ENCODE peak calls at places on chromosomes 5 and 9, in ten cellular contexts. O is NCI-H1105 treated with DMSO at 0.1 percent for 48 hours; Q is iPS-NIHi11; R is fibroblast of mammary gland; H is CD8-positive, alpha-beta memory T cell; I is lower lobe of right lung; X is omental fat pad; P is stimulated activated CD8-positive, alpha-beta memory T cell treated with anti-CD3 and anti-CD28 coated beads, Interleukin-15, amount 100 ng/mL, for 24 hours; D is G401; G is T-helper 17 cell. A is an unnamed sample.

GRCh38 chr9:95729669-95730368 is 145.7 kb upstream of the ERCC6L2 start:
- DNase-seq in O (no peak), Q (no peak), R (no peak), H (no peak), I (no peak), X (no peak), P (no peak), D (no peak), G (no peak), A (no peak)

GRCh38 chr5:59132131-59132530 is 549.3 kb downstream of the RAB3C start:
- DNase-seq in O (no peak), Q (no peak), R (no peak), H (peak; percentile 37), I (no peak), X (no peak), P (no peak), D (no peak), G (no peak), A (no peak)

GRCh38 chr5:135553688-135554462 is 18.1 kb upstream of the NEUROG1 start:
- DNase-seq in O (peak; percentile 47), Q (peak; percentile 61), R (peak; percentile 40), H (no peak), I (no peak), X (no peak), P (no peak), D (peak; percentile 20), G (no peak), A (peak; percentile 21)

GRCh38 chr5:91283899-91284298 is 99.2 kb downstream of the ARRDC3 start:
- DNase-seq in O (no peak), Q (no peak), R (peak; percentile 86), H (no peak), I (no peak), X (no peak), P (no peak), D (no peak), G (no peak), A (peak; percentile 86)

GRCh38 chr5:92518318-92518913 is 1062.6 kb downstream of the NR2F1-AS1 start:
- DNase-seq in O (peak; percentile 12), Q (peak; percentile 74), R (peak; percentile 76), H (no peak), I (no peak), X (no peak), P (no peak), D (peak; percentile 12), G (no peak), A (peak; percentile 38)

GRCh38 chr9:131578778-131579504 is 33.6 kb downstream of the PRRT1B start:
- DNase-seq in O (no peak), Q (no peak), R (no peak), H (peak; percentile 61), I (no peak), X (no peak), P (no peak), D (peak; percentile 74), G (no peak), A (no peak)

GRCh38 chr5:123545506-123545905 is 33.5 kb downstream of the CSNK1G3 start:
- DNase-seq in O (no peak), Q (no peak), R (peak; percentile 54), H (peak; percentile 3), I (no peak), X (no peak), P (no peak), D (no peak), G (no peak), A (peak; percentile 27)

GRCh38 chr9:96497117-96497399 is 47.1 kb downstream of the HABP4 start:
- DNase-seq in O (no peak), Q (no peak), R (no peak), H (no peak), I (no peak), X (no peak), P (no peak), D (no peak), G (no peak), A (no peak)

GRCh38 chr9:127565231-127565630 is 46.8 kb upstream of the STXBP1 start:
- DNase-seq in O (no peak), Q (no peak), R (no peak), H (no peak), I (no peak), X (no peak), P (no peak), D (no peak), G (no peak), A (no peak)

GRCh38 chr5:68350176-68350575 is 134.6 kb downstream of the PIK3R1 start:
- DNase-seq in O (no peak), Q (no peak), R (no peak), H (no peak), I (no peak), X (no peak), P (no peak), D (no peak), G (no peak), A (no peak)

GRCh38 chr9:116087246-116087645 is 66.3 kb upstream of the PAPPA start:
- DNase-seq in O (peak; percentile 61), Q (no peak), R (peak; percentile 89), H (no peak), I (peak; percentile 66), X (no peak), P (no peak), D (peak; percentile 86), G (no peak), A (peak; percentile 72)

GRCh38 chr9:88498880-88499279 is 36.1 kb upstream of the NXNL2 start:
- DNase-seq in O (no peak), Q (no peak), R (no peak), H (no peak), I (no peak), X (no peak), P (no peak), D (no peak), G (no peak), A (no peak)

GRCh38 chr5:176986280-176986679 is 20.3 kb downstream of the UIMC1 start:
- DNase-seq in O (no peak), Q (no peak), R (no peak), H (no peak), I (no peak), X (no peak), P (no peak), D (no peak), G (no peak), A (no peak)

GRCh38 chr5:132059696-132060500 is 557 bp upstream of the IL3 start:
- DNase-seq in O (no peak), Q (no peak), R (no peak), H (no peak), I (peak; percentile 39), X (peak; percentile 11), P (no peak), D (no peak), G (peak; percentile 7), A (no peak)

GRCh38 chr9:138047469-138048040 is 170.0 kb downstream of the CACNA1B start:
- DNase-seq in O (no peak), Q (peak; percentile 2), R (no peak), H (no peak), I (no peak), X (no peak), P (no peak), D (no peak), G (no peak), A (no peak)

GRCh38 chr9:82593436-82593835 is 469.5 kb downstream of the RASEF start:
- DNase-seq in O (no peak), Q (no peak), R (no peak), H (no peak), I (no peak), X (no peak), P (no peak), D (peak; percentile 29), G (no peak), A (no peak)

GRCh38 chr9:114086009-114086408 is 7.9 kb upstream of the AMBP start:
- DNase-seq in O (no peak), Q (no peak), R (no peak), H (no peak), I (no peak), X (no peak), P (no peak), D (no peak), G (no peak), A (no peak)

GRCh38 chr9:127362829-127363228 is 34.1 kb upstream of the SLC2A8 start:
- DNase-seq in O (no peak), Q (no peak), R (no peak), H (no peak), I (no peak), X (no peak), P (no peak), D (no peak), G (no peak), A (no peak)

GRCh38 chr5:151550146-151550545 is 41.0 kb downstream of the FAT2 start:
- DNase-seq in O (no peak), Q (no peak), R (no peak), H (no peak), I (no peak), X (no peak), P (no peak), D (no peak), G (no peak), A (no peak)

GRCh38 chr5:172658869-172659513 is 17.9 kb downstream of the NEURL1B start:
- DNase-seq in O (no peak), Q (no peak), R (no peak), H (no peak), I (peak; percentile 55), X (no peak), P (no peak), D (no peak), G (no peak), A (no peak)

GRCh38 chr5:176519810-176520720 is 17.1 kb downstream of the RNF44 start:
- DNase-seq in O (no peak), Q (no peak), R (no peak), H (no peak), I (no peak), X (no peak), P (no peak), D (no peak), G (no peak), A (no peak)

GRCh38 chr5:96128204-96128864 is 166.7 kb upstream of the ELL2 start:
- DNase-seq in O (no peak), Q (no peak), R (no peak), H (no peak), I (no peak), X (no peak), P (no peak), D (no peak), G (no peak), A (no peak)

A was measured in AG10803.